ENCODE peak calls at places on chromosomes 3 and 15, in five cellular contexts. N is psoas muscle, O is transverse colon, Y is adrenal gland, D is stomach. Q is an unnamed sample. For H3K36me3 and H3K4me1, the result is how much of the 10 kb centered on the place peaks cover.

GRCh38 chr3:114394551-114394950 is 100.7 kb downstream of the TIGIT start:
- DNase-seq in N (no peak), O (no peak), D (no peak), Y (peak), Q (no peak)

GRCh38 chr3:55649554-55649953 is 162.4 kb upstream of the WNT5A start:
- DNase-seq in O (no peak), D (no peak), Y (no peak), N (no peak), Q (no peak)

GRCh38 chr3:117059054-117059989 is 349.7 kb downstream of the TUSC7 start:
- DNase-seq in O (no peak), Y (no peak), N (no peak), D (no peak), Q (no peak)

GRCh38 chr15:56040081-56041035 is 46.9 kb upstream of the NEDD4 start:
- DNase-seq in D (peak), Y (peak), O (peak), N (peak), Q (peak)

GRCh38 chr15:62771234-62771633 is 271.3 kb upstream of the TPM1 start:
- DNase-seq in N (no peak), D (no peak), O (no peak), Y (no peak), Q (no peak)

GRCh38 chr3:195762611-195763247 is 42.0 kb downstream of the MUC20 start:
- DNase-seq in D (no peak), Y (no peak), O (no peak), N (no peak), Q (no peak)

GRCh38 chr3:25831578-25831977 is 41.7 kb downstream of the OXSM start:
- DNase-seq in N (no peak), D (no peak), O (no peak), Y (no peak), Q (no peak)

GRCh38 chr3:16329036-16329791 is 64.2 kb downstream of the OXNAD1 start:
- DNase-seq in N (no peak), D (no peak), O (no peak), Y (peak), Q (no peak)

GRCh38 chr3:47420511-47421484 is 40.0 kb downstream of the PTPN23 start:
- DNase-seq in N (peak), Y (peak), O (peak), D (peak), Q (peak)

GRCh38 chr15:85657132-85657531 is 137.6 kb downstream of the KLHL25 start:
- DNase-seq in O (no peak), Y (no peak), D (no peak), N (no peak), Q (no peak)

GRCh38 chr15:85667491-85668424 is 127.0 kb downstream of the KLHL25 start:
- DNase-seq in O (peak), N (no peak), Y (no peak), D (no peak), Q (peak)

GRCh38 chr15:85658816-85659215 is 135.9 kb downstream of the KLHL25 start:
- DNase-seq in N (no peak), D (no peak), O (no peak), Y (no peak), Q (no peak)

DNA sequence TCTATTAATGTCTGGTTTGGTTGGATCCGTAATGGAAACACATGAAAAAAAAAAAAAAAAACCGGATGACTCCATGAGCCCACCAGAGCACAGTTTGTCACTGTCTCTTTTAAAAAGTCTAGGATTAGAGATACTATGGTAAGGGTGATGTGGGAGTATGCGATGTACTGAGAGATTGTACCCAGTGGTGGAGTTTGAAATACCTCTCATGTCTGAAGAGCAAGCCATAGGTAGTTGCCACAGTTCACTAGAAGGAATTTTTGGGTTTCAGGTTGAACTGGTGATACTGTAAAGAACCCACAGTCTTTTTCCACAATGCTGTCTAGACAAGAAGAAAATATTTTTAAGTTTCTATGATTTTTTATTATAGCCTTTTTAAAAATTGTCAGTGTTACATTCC is 132.9 kb downstream of the KLHL25 start:
- DNase-seq in Y (no peak), O (no peak), D (no peak), N (no peak), Q (no peak)
- H3K36me3 ChIP-seq in Y (under half), O (under half), D (under half), N (half or more), Q (under half)

GRCh38 chr15:90203473-90203872 is 2.3 kb downstream of the SEMA4B start:
- DNase-seq in D (no peak), N (no peak), O (no peak), Y (no peak), Q (no peak)

GRCh38 chr15:90201150-90201943 is at the start of gene SEMA4B:
- DNase-seq in N (peak), O (peak), D (peak), Y (peak), Q (peak)

GRCh38 chr15:90202929-90203328 is 1.8 kb downstream of the SEMA4B start:
- DNase-seq in Y (no peak), D (no peak), N (no peak), O (no peak), Q (no peak)

GRCh38 chr15:90201944-90202375 is 830 bp downstream of the SEMA4B start:
- DNase-seq in D (no peak), O (no peak), Y (no peak), N (no peak), Q (no peak)

GRCh38 chr15:90200534-90201139 is 493 bp upstream of the SEMA4B start:
- DNase-seq in N (no peak), D (no peak), O (no peak), Y (no peak), Q (no peak)
- H3K4me3 ChIP-seq in N (peak), D (peak), O (peak), Y (peak), Q (peak)

DNA sequence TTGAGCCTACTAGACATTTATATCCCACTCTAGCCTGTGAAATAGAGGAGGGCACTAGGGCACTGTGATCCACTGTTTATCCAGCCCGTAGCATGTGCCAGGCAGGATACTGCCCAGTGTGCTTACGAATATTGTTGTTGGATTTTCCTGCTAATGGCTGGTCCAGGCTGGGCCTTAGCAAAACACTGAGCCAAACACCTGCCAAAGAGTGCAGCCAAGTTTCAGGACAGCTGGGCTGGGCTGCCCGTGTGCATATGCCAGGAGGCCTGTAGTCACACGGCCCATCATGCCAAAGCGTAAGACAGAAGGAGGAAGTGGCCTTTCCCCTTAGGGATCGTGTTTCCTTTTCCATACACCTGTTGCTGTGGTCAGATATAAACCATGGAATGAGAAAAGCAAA is 54.5 kb upstream of the ABHD10 start:
- DNase-seq in N (peak), Y (no peak), O (peak), D (peak), Q (peak)
- H3K4me1 ChIP-seq in N (under half), Y (under half), O (under half), D (under half), Q (under half)

GRCh38 chr3:42187936-42188335 is 78.0 kb downstream of the CCK start:
- DNase-seq in N (no peak), Y (no peak), O (no peak), D (no peak), Q (no peak)

GRCh38 chr3:42182555-42182954 is 83.4 kb downstream of the CCK start:
- DNase-seq in D (no peak), N (no peak), Y (no peak), O (no peak), Q (no peak)

GRCh38 chr3:42183991-42184621 is 81.9 kb downstream of the CCK start:
- DNase-seq in D (no peak), O (no peak), Y (no peak), N (no peak), Q (no peak)

GRCh38 chr3:42184622-42185010 is 81.4 kb downstream of the CCK start:
- DNase-seq in Y (no peak), N (no peak), D (no peak), O (no peak), Q (no peak)

GRCh38 chr3:42185044-42185443 is 80.9 kb downstream of the CCK start:
- DNase-seq in D (peak), N (no peak), Y (no peak), O (peak), Q (no peak)
- H3K36me3 ChIP-seq in D (under half), N (under half), Y (under half), O (under half), Q (under half)

GRCh38 chr15:74136584-74137543 is 6.5 kb downstream of the ISLR2 start:
- DNase-seq in Y (no peak), N (peak), D (no peak), O (no peak), Q (no peak)

GRCh38 chr15:74133703-74134386 is 3.5 kb downstream of the ISLR2 start:
- DNase-seq in O (no peak), Y (no peak), N (no peak), D (no peak), Q (no peak)

GRCh38 chr15:74134387-74135027 is 4.1 kb downstream of the ISLR2 start:
- DNase-seq in O (peak), Y (peak), N (peak), D (peak), Q (peak)

GRCh38 chr15:74133071-74133702 is 2.8 kb downstream of the ISLR2 start:
- DNase-seq in O (no peak), N (no peak), D (no peak), Y (no peak), Q (no peak)

DNA sequence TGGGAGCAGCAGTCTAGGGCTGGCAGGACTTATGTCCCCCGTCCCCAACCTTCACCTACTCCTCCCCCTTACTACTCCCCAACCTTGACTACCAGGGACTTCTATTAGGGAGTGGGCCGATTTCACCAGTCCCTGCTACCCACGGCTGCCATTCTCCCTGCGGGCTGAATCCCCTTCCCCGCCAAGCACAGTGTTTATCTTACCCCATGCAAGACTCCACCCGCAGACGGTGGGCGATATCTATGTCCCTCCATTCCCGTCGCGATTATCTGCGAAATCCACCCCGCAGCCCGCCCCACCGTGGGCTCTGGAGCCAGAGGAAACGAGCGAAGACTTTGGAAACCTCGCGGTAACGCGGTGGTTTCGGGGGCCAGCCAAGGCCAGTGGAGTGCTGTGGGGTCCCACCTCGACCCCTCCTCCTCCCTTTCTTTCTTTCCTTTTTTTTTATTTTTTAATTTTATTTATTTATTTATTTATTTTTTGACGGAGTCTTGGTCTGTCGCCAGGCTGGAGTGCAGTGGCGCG is 4.7 kb downstream of the ISLR2 start:
- DNase-seq in N (no peak), Y (no peak), D (no peak), O (no peak), Q (no peak)
- H3K4me3 ChIP-seq in N (peak), Y (no peak), D (no peak), O (no peak), Q (no peak)

DNA sequence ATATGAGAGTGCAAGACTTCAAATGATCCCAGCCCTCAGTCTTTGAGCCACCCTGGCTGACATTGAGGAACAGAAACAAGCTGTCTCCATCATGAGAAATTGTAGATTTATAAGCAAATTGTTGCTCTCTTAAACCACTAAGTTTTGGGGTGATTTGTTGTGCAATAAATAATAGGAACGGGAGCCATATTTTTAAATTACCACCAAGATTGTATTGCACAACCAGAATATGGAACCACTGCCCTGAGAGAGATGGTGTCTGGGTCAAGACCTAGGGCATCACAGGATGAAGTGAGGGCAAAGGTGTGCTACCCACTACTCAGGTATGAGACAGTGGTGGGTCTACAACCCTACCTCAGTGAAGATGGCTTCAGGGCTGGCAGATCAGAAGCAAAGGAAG is 2.3 kb upstream of the CFAP92 start:
- DNase-seq in N (no peak), O (no peak), D (no peak), Y (no peak), Q (no peak)
- H3K4me1 ChIP-seq in N (under half), O (under half), D (under half), Y (under half), Q (under half)

DNA sequence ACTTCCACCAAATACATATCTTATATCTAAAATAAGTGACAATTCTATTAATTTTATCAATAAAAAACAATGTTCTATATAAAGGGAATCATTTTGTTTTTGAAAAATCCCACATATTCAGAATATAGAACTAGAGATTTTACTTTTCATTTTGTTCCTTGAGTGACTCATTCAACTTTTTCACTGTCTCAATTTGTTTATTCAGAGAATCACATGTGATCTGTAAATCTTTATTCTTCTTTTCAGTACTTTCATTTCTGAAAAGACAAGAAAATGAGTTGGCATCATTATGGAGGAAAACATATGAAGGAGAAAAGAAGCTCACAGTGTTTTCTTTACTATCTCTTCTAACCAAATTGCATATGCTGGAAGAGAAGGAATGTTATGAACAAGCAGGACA is 35.0 kb downstream of the CIP2A start:
- DNase-seq in N (no peak), D (no peak), O (no peak), Y (no peak), Q (no peak)
- H3K36me3 ChIP-seq in N (under half), D (under half), O (under half), Y (under half), Q (under half)

GRCh38 chr3:53166781-53167291 is 5.8 kb downstream of the PRKCD start:
- DNase-seq in Y (peak), N (peak), O (peak), D (peak), Q (no peak)
- H3K4me3 ChIP-seq in Y (peak), N (no peak), O (no peak), D (no peak), Q (no peak)

GRCh38 chr3:194142156-194142910 is 6.4 kb downstream of the HES1 start:
- DNase-seq in D (no peak), Y (no peak), N (peak), O (no peak), Q (no peak)
- H3K4me1 ChIP-seq in D (under half), Y (under half), N (half or more), O (under half), Q (half or more)